ENCODE peak calls at places on chromosomes 11 and 22, in nine cellular contexts. One of them, this sample, is unnamed.

GRCh38 chr22:42018224-42018623 is 19.6 kb downstream of the WBP2NL start:
- DNase-seq in IMR-90: no peak
- DNase-seq in tibial nerve: no peak
- DNase-seq in heart left ventricle: no peak
- DNase-seq in right atrium auricular region: no peak
- DNase-seq in A549: no peak
- DNase-seq in GM23338: no peak
- DNase-seq in SK-N-SH: no peak
- DNase-seq in tibial artery: no peak
- DNase-seq in this sample: no peak

GRCh38 chr11:36412781-36413383 is 97.2 kb downstream of the TRAF6 start:
- DNase-seq in SK-N-SH: no peak
- DNase-seq in A549: no peak
- DNase-seq in right atrium auricular region: no peak
- DNase-seq in heart left ventricle: no peak
- DNase-seq in tibial artery: no peak
- DNase-seq in GM23338: no peak
- DNase-seq in tibial nerve: no peak
- DNase-seq in IMR-90: peak; percentile 87
- DNase-seq in this sample: no peak

GRCh38 chr22:17980013-17980510 is 44.3 kb downstream of the MICAL3 start:
- DNase-seq in heart left ventricle: no peak
- DNase-seq in SK-N-SH: no peak
- DNase-seq in GM23338: peak; percentile 56
- DNase-seq in tibial nerve: no peak
- DNase-seq in IMR-90: no peak
- DNase-seq in A549: no peak
- DNase-seq in right atrium auricular region: no peak
- DNase-seq in tibial artery: no peak
- DNase-seq in this sample: no peak

GRCh38 chr11:28838741-28839140 is 730.6 kb downstream of the METTL15 start:
- DNase-seq in tibial nerve: no peak
- DNase-seq in GM23338: no peak
- DNase-seq in A549: no peak
- DNase-seq in SK-N-SH: no peak
- DNase-seq in IMR-90: peak; percentile 84
- DNase-seq in right atrium auricular region: no peak
- DNase-seq in heart left ventricle: no peak
- DNase-seq in tibial artery: no peak
- DNase-seq in this sample: no peak

GRCh38 chr22:47310601-47311000 is 548.2 kb downstream of the TBC1D22A start:
- DNase-seq in SK-N-SH: no peak
- DNase-seq in tibial artery: no peak
- DNase-seq in GM23338: no peak
- DNase-seq in A549: peak; percentile 14
- DNase-seq in tibial nerve: no peak
- DNase-seq in right atrium auricular region: no peak
- DNase-seq in heart left ventricle: no peak
- DNase-seq in IMR-90: peak; percentile 31
- DNase-seq in this sample: no peak

GRCh38 chr11:70381872-70382842 is 16.2 kb upstream of the CTTN start:
- DNase-seq in tibial nerve: no peak
- DNase-seq in IMR-90: peak; percentile 95
- DNase-seq in tibial artery: no peak
- DNase-seq in SK-N-SH: no peak
- DNase-seq in GM23338: peak; percentile 49
- DNase-seq in right atrium auricular region: no peak
- DNase-seq in A549: peak; percentile 54
- DNase-seq in heart left ventricle: no peak
- DNase-seq in this sample: no peak

GRCh38 chr11:2197771-2198520 is 26.3 kb upstream of the TH start:
- DNase-seq in tibial artery: no peak
- DNase-seq in tibial nerve: no peak
- DNase-seq in SK-N-SH: no peak
- DNase-seq in IMR-90: no peak
- DNase-seq in GM23338: no peak
- DNase-seq in heart left ventricle: peak; percentile 40
- DNase-seq in A549: no peak
- DNase-seq in right atrium auricular region: no peak
- DNase-seq in this sample: no peak

GRCh38 chr11:34346551-34346950 is 11.3 kb downstream of the ABTB2 start:
- DNase-seq in right atrium auricular region: no peak
- DNase-seq in tibial nerve: no peak
- DNase-seq in IMR-90: no peak
- DNase-seq in GM23338: no peak
- DNase-seq in SK-N-SH: peak; percentile 40
- DNase-seq in A549: peak; percentile 78
- DNase-seq in tibial artery: peak; percentile 82
- DNase-seq in heart left ventricle: no peak
- DNase-seq in this sample: no peak

GRCh38 chr11:35463211-35463810 is 44.0 kb upstream of the SLC1A2 start:
- DNase-seq in right atrium auricular region: no peak
- DNase-seq in tibial nerve: no peak
- DNase-seq in tibial artery: no peak
- DNase-seq in GM23338: peak; percentile 36
- DNase-seq in heart left ventricle: no peak
- DNase-seq in IMR-90: no peak
- DNase-seq in A549: no peak
- DNase-seq in SK-N-SH: no peak
- DNase-seq in this sample: no peak

GRCh38 chr11:29432719-29433325 is 584.0 kb downstream of the KCNA4 start:
- DNase-seq in tibial nerve: no peak
- DNase-seq in A549: peak; percentile 11
- DNase-seq in GM23338: peak; percentile 49
- DNase-seq in heart left ventricle: no peak
- DNase-seq in SK-N-SH: peak; percentile 14
- DNase-seq in tibial artery: no peak
- DNase-seq in IMR-90: peak; percentile 6
- DNase-seq in right atrium auricular region: no peak
- DNase-seq in this sample: no peak

GRCh38 chr11:32225491-32226285 is 134.8 kb downstream of the RCN1 start:
- DNase-seq in tibial artery: no peak
- DNase-seq in right atrium auricular region: no peak
- DNase-seq in IMR-90: no peak
- DNase-seq in tibial nerve: no peak
- DNase-seq in GM23338: no peak
- DNase-seq in SK-N-SH: peak; percentile 14
- DNase-seq in A549: no peak
- DNase-seq in heart left ventricle: no peak
- DNase-seq in this sample: no peak

GRCh38 chr11:131694526-131695424 is 324.4 kb downstream of the NTM start:
- DNase-seq in IMR-90: peak; percentile 69
- DNase-seq in A549: peak; percentile 59
- DNase-seq in tibial artery: peak; percentile 86
- DNase-seq in tibial nerve: peak; percentile 67
- DNase-seq in SK-N-SH: peak; percentile 86
- DNase-seq in right atrium auricular region: peak; percentile 78
- DNase-seq in GM23338: peak; percentile 91
- DNase-seq in heart left ventricle: peak; percentile 89
- DNase-seq in this sample: peak; percentile 85

GRCh38 chr11:95143106-95143681 is 53.5 kb downstream of the ENDOD1 start:
- DNase-seq in GM23338: no peak
- DNase-seq in SK-N-SH: no peak
- DNase-seq in heart left ventricle: no peak
- DNase-seq in IMR-90: peak; percentile 70
- DNase-seq in tibial nerve: no peak
- DNase-seq in tibial artery: no peak
- DNase-seq in A549: no peak
- DNase-seq in right atrium auricular region: no peak
- DNase-seq in this sample: no peak

GRCh38 chr22:33866521-33866920 is 53.8 kb downstream of the LARGE1 start:
- DNase-seq in right atrium auricular region: no peak
- DNase-seq in tibial nerve: no peak
- DNase-seq in heart left ventricle: no peak
- DNase-seq in A549: no peak
- DNase-seq in SK-N-SH: no peak
- DNase-seq in GM23338: no peak
- DNase-seq in IMR-90: no peak
- DNase-seq in tibial artery: no peak
- DNase-seq in this sample: no peak

GRCh38 chr11:2085251-2086066 is 53.7 kb downstream of the IGF2 start:
- DNase-seq in right atrium auricular region: no peak
- DNase-seq in heart left ventricle: no peak
- DNase-seq in GM23338: no peak
- DNase-seq in tibial artery: peak; percentile 55
- DNase-seq in IMR-90: no peak
- DNase-seq in A549: no peak
- DNase-seq in tibial nerve: no peak
- DNase-seq in SK-N-SH: no peak
- DNase-seq in this sample: no peak

GRCh38 chr22:42399315-42400271 is 32.6 kb downstream of the NFAM1 start:
- DNase-seq in right atrium auricular region: no peak
- DNase-seq in heart left ventricle: no peak
- DNase-seq in tibial artery: no peak
- DNase-seq in tibial nerve: peak; percentile 17
- DNase-seq in A549: no peak
- DNase-seq in SK-N-SH: peak; percentile 81
- DNase-seq in IMR-90: no peak
- DNase-seq in GM23338: peak; percentile 54
- DNase-seq in this sample: peak; percentile 86

GRCh38 chr11:17498058-17498457 is 21.4 kb upstream of the ABCC8 start:
- DNase-seq in SK-N-SH: no peak
- DNase-seq in IMR-90: no peak
- DNase-seq in A549: no peak
- DNase-seq in GM23338: peak; percentile 40
- DNase-seq in heart left ventricle: no peak
- DNase-seq in tibial artery: no peak
- DNase-seq in tibial nerve: no peak
- DNase-seq in right atrium auricular region: no peak
- DNase-seq in this sample: no peak

DNA sequence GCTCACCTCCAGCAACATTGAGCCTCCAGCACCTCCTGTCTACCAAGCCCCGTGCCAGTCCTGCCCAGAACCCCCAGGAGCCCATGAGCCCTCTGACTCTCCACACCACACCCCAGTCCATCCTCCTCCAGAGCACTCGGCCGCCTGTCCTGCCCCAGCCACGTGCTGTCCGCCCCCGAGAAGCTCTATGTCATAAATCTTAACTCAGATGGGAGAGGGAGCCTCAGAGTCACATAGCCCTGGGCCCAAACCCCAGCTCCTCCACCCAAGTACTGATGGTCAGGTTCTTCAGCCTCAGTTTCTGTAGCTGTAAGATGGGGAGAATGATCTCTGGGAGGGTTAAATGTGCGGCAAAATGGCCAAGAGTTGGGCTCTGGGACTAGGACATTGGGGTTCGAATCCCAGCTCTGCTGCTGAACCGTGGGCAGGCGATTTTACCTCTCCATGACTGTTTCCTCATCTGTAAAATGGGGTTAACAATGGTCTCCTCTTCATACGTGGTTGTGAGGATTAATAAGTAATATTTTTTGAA is 27.8 kb downstream of the CYTH4 start:
- DNase-seq in GM23338: no peak
- DNase-seq in right atrium auricular region: no peak
- DNase-seq in A549: no peak
- DNase-seq in IMR-90: no peak
- DNase-seq in heart left ventricle: no peak
- DNase-seq in tibial artery: no peak
- DNase-seq in SK-N-SH: no peak
- DNase-seq in tibial nerve: no peak
- DNase-seq in this sample: no peak
- H3K4me3 ChIP-seq in GM23338: no peak overlapping the region
- H3K4me3 ChIP-seq in right atrium auricular region: no peak overlapping the region
- H3K4me3 ChIP-seq in A549: no peak overlapping the region
- H3K4me3 ChIP-seq in IMR-90: no peak overlapping the region
- H3K4me3 ChIP-seq in heart left ventricle: no peak overlapping the region
- H3K4me3 ChIP-seq in tibial artery: no peak overlapping the region
- H3K4me3 ChIP-seq in SK-N-SH: no peak overlapping the region
- H3K4me3 ChIP-seq in tibial nerve: no peak overlapping the region
- H3K4me3 ChIP-seq in this sample: no peak overlapping the region

GRCh38 chr22:24159650-24160049 is 21.6 kb upstream of the SUSD2 start:
- DNase-seq in tibial nerve: no peak
- DNase-seq in right atrium auricular region: no peak
- DNase-seq in A549: no peak
- DNase-seq in tibial artery: no peak
- DNase-seq in GM23338: no peak
- DNase-seq in SK-N-SH: no peak
- DNase-seq in heart left ventricle: no peak
- DNase-seq in IMR-90: no peak
- DNase-seq in this sample: peak; percentile 70
- H3K4me1 ChIP-seq in tibial nerve: no peaks in the 10 kb centered on the region
- H3K4me1 ChIP-seq in right atrium auricular region: no peaks in the 10 kb centered on the region
- H3K4me1 ChIP-seq in A549: peaks cover 14% of the 10 kb centered on the region
- H3K4me1 ChIP-seq in tibial artery: peaks cover 77% of the 10 kb centered on the region
- H3K4me1 ChIP-seq in GM23338: peaks cover 18% of the 10 kb centered on the region
- H3K4me1 ChIP-seq in SK-N-SH: peaks cover 15% of the 10 kb centered on the region
- H3K4me1 ChIP-seq in heart left ventricle: peaks cover 35% of the 10 kb centered on the region
- H3K4me1 ChIP-seq in IMR-90: peaks cover 22% of the 10 kb centered on the region
- H3K4me1 ChIP-seq in this sample: peaks cover 67% of the 10 kb centered on the region

DNA sequence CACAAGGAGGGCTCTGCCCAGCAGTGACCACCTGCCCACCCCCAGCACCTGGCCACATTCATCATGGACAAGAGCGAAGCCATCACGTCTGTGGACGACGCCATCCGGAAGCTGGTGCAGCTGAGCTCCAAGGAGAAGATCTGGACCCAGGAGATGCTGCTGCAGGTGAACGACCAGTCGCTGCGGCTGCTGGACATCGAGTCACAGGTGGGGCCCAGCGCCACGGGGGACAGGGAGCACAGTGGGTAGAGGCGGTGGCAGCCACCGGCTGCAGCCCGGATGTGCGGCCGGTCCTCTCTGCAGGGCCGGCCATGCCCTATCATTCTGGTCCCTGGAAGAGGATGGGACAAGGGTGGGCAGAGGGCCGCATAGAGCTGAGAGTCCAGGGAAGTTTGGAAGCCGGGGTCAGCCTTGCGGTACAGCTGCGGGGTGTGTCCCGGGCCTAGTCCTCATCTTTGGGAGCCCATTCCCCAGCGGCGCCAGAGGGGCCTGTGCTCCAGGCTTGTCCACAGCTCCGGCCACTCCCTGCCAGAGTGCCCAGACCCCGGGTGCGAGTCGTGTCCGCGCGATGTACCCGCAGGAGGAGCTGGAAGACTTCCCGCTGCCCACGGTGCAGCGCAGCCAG is 14.1 kb downstream of the EPS8L2 start:
- DNase-seq in A549: no peak
- DNase-seq in GM23338: no peak
- DNase-seq in right atrium auricular region: no peak
- DNase-seq in SK-N-SH: peak; percentile 18
- DNase-seq in IMR-90: no peak
- DNase-seq in tibial artery: no peak
- DNase-seq in tibial nerve: no peak
- DNase-seq in heart left ventricle: no peak
- DNase-seq in this sample: no peak
- H3K4me3 ChIP-seq in A549: no peak overlapping the region
- H3K4me3 ChIP-seq in GM23338: peak overlapping the region; percentile 51
- H3K4me3 ChIP-seq in right atrium auricular region: no peak overlapping the region
- H3K4me3 ChIP-seq in SK-N-SH: no peak overlapping the region
- H3K4me3 ChIP-seq in IMR-90: no peak overlapping the region
- H3K4me3 ChIP-seq in tibial artery: no peak overlapping the region
- H3K4me3 ChIP-seq in tibial nerve: peak overlapping the region; percentile 41
- H3K4me3 ChIP-seq in heart left ventricle: no peak overlapping the region
- H3K4me3 ChIP-seq in this sample: no peak overlapping the region

DNA sequence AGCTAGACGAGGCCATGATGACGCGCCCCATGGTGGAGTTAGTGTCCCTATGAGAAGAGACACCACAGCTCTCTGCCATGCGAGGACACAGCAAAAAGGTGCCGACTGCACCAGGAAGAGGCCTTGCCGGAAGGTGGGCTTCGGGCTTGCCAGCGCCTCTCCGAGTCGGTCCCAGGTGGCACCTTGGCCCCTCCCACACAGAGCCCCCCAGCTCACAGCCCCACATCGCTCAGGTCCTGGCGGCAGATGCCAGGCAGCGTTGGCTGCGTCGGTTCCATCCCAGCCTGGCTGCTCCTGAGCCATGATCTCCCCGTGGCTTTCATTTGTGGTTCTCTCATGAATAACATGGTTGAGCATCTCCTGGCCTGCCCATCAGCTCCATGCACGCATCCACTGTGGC is 24.0 kb downstream of the CHID1 start:
- DNase-seq in heart left ventricle: no peak
- DNase-seq in GM23338: no peak
- DNase-seq in A549: no peak
- DNase-seq in IMR-90: no peak
- DNase-seq in right atrium auricular region: no peak
- DNase-seq in tibial nerve: no peak
- DNase-seq in SK-N-SH: no peak
- DNase-seq in tibial artery: no peak
- DNase-seq in this sample: no peak
- H3K4me1 ChIP-seq in heart left ventricle: no peaks in the 10 kb centered on the region
- H3K4me1 ChIP-seq in GM23338: no peaks in the 10 kb centered on the region
- H3K4me1 ChIP-seq in A549: no peaks in the 10 kb centered on the region
- H3K4me1 ChIP-seq in IMR-90: peaks cover 2% of the 10 kb centered on the region
- H3K4me1 ChIP-seq in right atrium auricular region: no peaks in the 10 kb centered on the region
- H3K4me1 ChIP-seq in tibial nerve: no peaks in the 10 kb centered on the region
- H3K4me1 ChIP-seq in SK-N-SH: no peaks in the 10 kb centered on the region
- H3K4me1 ChIP-seq in tibial artery: no peaks in the 10 kb centered on the region
- H3K4me1 ChIP-seq in this sample: no peaks in the 10 kb centered on the region

This sample was measured in thyroid gland.